ENCODE peak calls at places on chromosomes 2 and 18, in four cellular contexts. V is lower lobe of right lung, I is endothelial cell of umbilical vein, T is spleen. P is an unnamed sample. For H3K4me1, the result is how much of the 10 kb centered on the place peaks cover.

GRCh38 chr18:21391074-21391673 is 149.1 kb downstream of the GREB1L start:
- DNase-seq in I (peak), V (no peak), T (no peak), P (no peak)

GRCh38 chr2:41475959-41476358 is 571.9 kb upstream of the PKDCC start:
- DNase-seq in V (no peak), I (no peak), T (no peak), P (no peak)

GRCh38 chr2:137705296-137705695 is 259.0 kb upstream of the HNMT start:
- DNase-seq in I (no peak), T (no peak), V (no peak), P (no peak)

GRCh38 chr2:5520352-5520996 is 171.7 kb upstream of the SOX11 start:
- DNase-seq in I (no peak), V (no peak), T (no peak), P (no peak)

GRCh38 chr2:130380096-130380934 is 24.5 kb downstream of the PTPN18 start:
- DNase-seq in I (no peak), V (no peak), T (no peak), P (no peak)

GRCh38 chr2:16070648-16070971 is 130.3 kb downstream of the MYCN start:
- DNase-seq in I (no peak), V (no peak), T (no peak), P (no peak)

GRCh38 chr2:145049475-145049874 is 529.6 kb upstream of the ZEB2 start:
- DNase-seq in I (peak), V (no peak), T (no peak), P (no peak)

GRCh38 chr2:163649080-163649479 is 86.7 kb downstream of the FIGN start:
- DNase-seq in V (no peak), I (no peak), T (no peak), P (no peak)

GRCh38 chr2:13056259-13056843 is 339.6 kb downstream of the TRIB2 start:
- DNase-seq in I (peak), T (no peak), V (no peak), P (no peak)

GRCh38 chr18:79789901-79790885 is 7.5 kb upstream of the KCNG2 start:
- DNase-seq in V (no peak), I (no peak), T (peak), P (peak)

GRCh38 chr2:120736955-120737801 is 1.5 kb downstream of the GLI2 start:
- DNase-seq in T (peak), V (no peak), I (no peak), P (no peak)

GRCh38 chr18:62938451-62938850 is 223.1 kb downstream of the PHLPP1 start:
- DNase-seq in T (no peak), I (no peak), V (no peak), P (no peak)

GRCh38 chr2:24985406-24985805 is 13.7 kb upstream of the DNAJC27 start:
- DNase-seq in I (no peak), T (no peak), V (no peak), P (no peak)

GRCh38 chr18:49669403-49669802 is 107.5 kb downstream of the LIPG start:
- DNase-seq in V (no peak), I (no peak), T (no peak), P (no peak)

GRCh38 chr2:47964722-47965434 is 58.6 kb upstream of the FBXO11 start:
- DNase-seq in T (no peak), V (no peak), I (no peak), P (no peak)

GRCh38 chr2:38230756-38231155 is 146.3 kb downstream of the ATL2 start:
- DNase-seq in T (no peak), I (no peak), V (no peak), P (no peak)

DNA sequence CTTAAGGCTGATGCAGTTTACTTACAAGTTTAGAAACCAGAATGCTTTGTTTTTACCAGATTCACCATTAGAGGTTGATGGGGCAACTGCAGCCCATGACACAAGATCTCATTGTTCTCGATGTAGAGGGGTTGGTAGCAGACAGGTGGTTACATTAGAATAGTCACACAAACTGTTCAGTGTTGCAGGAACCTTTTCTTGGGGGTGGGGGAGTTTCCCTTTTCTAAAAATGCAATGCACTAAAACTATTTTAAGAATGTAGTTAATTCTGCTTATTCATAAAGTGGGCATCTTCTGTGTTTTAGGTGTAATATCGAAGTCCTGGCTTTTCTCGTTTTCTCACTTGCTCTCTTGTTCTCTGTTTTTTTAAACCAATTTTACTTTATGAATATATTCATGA is 99.4 kb upstream of the IL1R2 start:
- DNase-seq in I (no peak), T (no peak), V (no peak), P (no peak)
- H3K4me1 ChIP-seq in I (under half), T (under half), V (under half), P (under half)

GRCh38 chr2:135742307-135742838 is 718 bp downstream of the UBXN4 start:
- DNase-seq in I (peak), T (no peak), V (no peak), P (peak)

GRCh38 chr2:135741395-135742306 is at the start of gene UBXN4:
- DNase-seq in V (peak), T (peak), I (peak), P (peak)

GRCh38 chr2:135744761-135745314 is 3.2 kb downstream of the UBXN4 start:
- DNase-seq in I (peak), T (peak), V (no peak), P (no peak)

GRCh38 chr2:135745545-135745944 is 3.9 kb downstream of the UBXN4 start:
- DNase-seq in T (no peak), V (no peak), I (peak), P (no peak)

DNA sequence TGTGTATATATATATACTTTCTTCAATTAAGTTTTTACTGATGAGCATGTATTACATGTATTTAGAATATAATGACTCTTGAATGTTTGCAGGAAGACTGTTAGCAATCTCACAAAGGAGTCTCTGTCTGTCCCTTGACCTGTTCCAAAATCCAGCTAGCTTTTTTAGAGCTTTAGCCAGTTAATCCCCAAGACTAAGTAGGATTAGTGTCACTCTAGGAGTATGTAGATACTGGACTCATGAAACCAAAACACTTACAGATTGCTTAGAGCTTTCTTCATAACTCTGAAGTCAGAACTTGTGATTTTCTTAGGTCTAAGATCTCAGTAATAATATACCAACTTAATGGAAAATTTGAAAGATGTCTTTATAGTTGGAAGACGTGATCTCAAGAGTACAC is 2.2 kb downstream of the UBXN4 start:
- DNase-seq in T (no peak), I (peak), V (no peak), P (no peak)
- H3K4me3 ChIP-seq in T (no peak), I (peak), V (peak), P (peak)

DNA sequence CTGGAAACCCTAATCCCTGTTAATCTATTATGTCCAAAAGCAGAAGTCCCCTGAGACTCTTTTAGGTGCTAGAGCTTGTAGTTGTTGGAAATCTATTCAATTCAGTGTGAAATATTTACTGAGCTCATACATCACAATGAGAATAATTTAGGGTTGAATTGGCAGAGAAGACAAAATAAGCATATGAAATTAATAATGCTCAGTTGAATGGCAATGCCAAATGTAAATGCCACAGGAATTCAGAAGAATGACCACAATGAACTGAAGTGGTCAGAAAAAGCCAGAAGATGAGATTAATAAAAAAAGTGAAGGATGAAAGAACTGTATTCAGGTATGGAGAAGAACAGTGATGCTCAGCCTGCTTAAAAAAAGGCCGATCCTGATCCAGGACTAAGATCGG is 8.0 kb upstream of the STAT4 start:
- DNase-seq in I (no peak), V (no peak), T (no peak), P (no peak)
- H3K27ac ChIP-seq in I (no peak), V (no peak), T (no peak), P (no peak)

GRCh38 chr2:240586198-240586918 is at the start of gene CAPN10:
- DNase-seq in I (peak), V (peak), T (peak), P (peak)
- H3K4me1 ChIP-seq in I (under half), V (under half), T (under half), P (under half)

GRCh38 chr18:75070625-75071483 is 138.1 kb downstream of the PTGR3 start:
- DNase-seq in T (peak), I (peak), V (no peak), P (no peak)

GRCh38 chr18:75073654-75074053 is 135.3 kb downstream of the PTGR3 start:
- DNase-seq in V (no peak), I (no peak), T (no peak), P (no peak)

GRCh38 chr18:75071484-75071785 is 137.5 kb downstream of the PTGR3 start:
- DNase-seq in V (no peak), I (no peak), T (peak), P (peak)

GRCh38 chr18:75072672-75073371 is 136.1 kb downstream of the PTGR3 start:
- DNase-seq in V (no peak), I (no peak), T (peak), P (no peak)

DNA sequence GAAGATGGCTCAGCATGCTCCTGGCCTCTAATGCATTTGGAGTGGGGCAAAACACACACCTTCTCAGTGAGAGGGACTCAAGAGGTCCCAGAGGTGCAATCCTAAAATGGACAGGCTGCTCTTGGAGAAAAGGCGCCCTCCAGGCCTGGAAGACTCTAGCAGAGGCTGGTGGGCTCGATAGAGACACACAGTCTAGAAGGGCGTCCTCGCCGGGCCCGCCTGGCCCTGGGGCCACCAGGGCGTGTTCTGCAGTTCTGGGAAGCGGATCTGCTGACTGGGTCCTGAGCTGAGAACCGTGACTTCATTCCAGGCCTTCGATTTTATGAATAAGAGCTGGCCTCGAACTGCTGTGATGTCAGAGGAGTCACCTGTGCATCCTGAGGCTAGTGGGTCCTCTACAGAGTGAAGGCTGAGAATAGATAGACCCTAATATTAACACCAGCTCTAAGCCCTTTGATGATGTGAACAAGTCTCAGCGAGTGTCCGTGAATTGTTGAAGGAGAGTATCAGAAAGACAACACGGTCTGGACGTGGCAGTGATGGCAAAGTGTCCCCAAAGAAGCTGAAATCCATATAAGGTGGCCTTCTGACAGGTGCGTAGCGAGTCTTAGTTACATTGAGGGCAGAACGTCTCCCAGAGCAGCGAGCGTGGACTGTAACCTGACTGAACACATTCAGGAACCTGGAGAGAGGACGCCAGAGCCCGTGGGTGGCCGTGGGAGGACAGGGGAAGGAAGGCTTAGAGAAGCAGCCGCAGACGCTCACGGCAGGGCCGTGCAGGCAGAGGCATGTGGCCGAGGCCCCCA is 136.9 kb downstream of the PTGR3 start:
- DNase-seq in V (no peak), I (no peak), T (peak), P (peak)
- H3K4me3 ChIP-seq in V (no peak), I (no peak), T (no peak), P (no peak)

GRCh38 chr18:58254873-58255511 is 211.0 kb downstream of the NEDD4L start:
- DNase-seq in I (no peak), V (no peak), T (no peak), P (no peak)
- H3K27ac ChIP-seq in I (no peak), V (no peak), T (no peak), P (no peak)

P was measured in upper lobe of right lung.